ENCODE peak calls at places on chromosome 4, in six cellular contexts. N is activated CD4-positive, alpha-beta T cell treated with anti-CD3 and anti-CD28 coated beads, Interleukin-2, amount 50 U/mL, for 24 hours; L is substantia nigra; H is upper lobe of right lung; B is fibroblast of lung; F is HT1080. Z is an unnamed sample.

GRCh38 chr4:113278324-113278934 is 229.0 kb downstream of the ANK2 start:
- DNase-seq in F (peak), L (peak), N (no peak), H (no peak), B (peak), Z (peak)

GRCh38 chr4:126604273-126604867 is 1028.4 kb upstream of the INTU start:
- DNase-seq in B (peak), H (no peak), L (no peak), N (no peak), F (peak), Z (peak)

GRCh38 chr4:53702334-53703266 is 111.3 kb upstream of the LNX1 start:
- DNase-seq in H (peak), F (peak), L (peak), B (peak), N (no peak), Z (peak)

GRCh38 chr4:82217986-82218715 is 155.6 kb downstream of the HNRNPD start:
- DNase-seq in H (no peak), L (no peak), F (no peak), N (no peak), B (no peak), Z (no peak)

GRCh38 chr4:111434581-111434980 is 710.7 kb upstream of the FAM241A start:
- DNase-seq in B (no peak), F (no peak), N (no peak), H (no peak), L (no peak), Z (no peak)

GRCh38 chr4:6446130-6446482 is 26.3 kb downstream of the PPP2R2C start:
- DNase-seq in L (no peak), B (no peak), N (no peak), F (no peak), H (no peak), Z (no peak)

GRCh38 chr4:44760142-44760898 is 34.0 kb upstream of the GNPDA2 start:
- DNase-seq in F (peak), H (no peak), N (no peak), L (no peak), B (peak), Z (peak)

GRCh38 chr4:168811793-168812651 is 198.0 kb downstream of the CBR4 start:
- DNase-seq in B (peak), F (no peak), L (no peak), H (no peak), N (no peak), Z (peak)

GRCh38 chr4:75071241-75071778 is 138.4 kb downstream of the PARM1 start:
- DNase-seq in F (no peak), H (no peak), L (no peak), B (no peak), N (no peak), Z (no peak)

GRCh38 chr4:168390041-168390440 is 71.5 kb upstream of the DDX60 start:
- DNase-seq in F (no peak), B (no peak), N (no peak), L (no peak), H (no peak), Z (no peak)

GRCh38 chr4:39627413-39627812 is 11.3 kb downstream of the SMIM14 start:
- DNase-seq in F (no peak), L (no peak), B (no peak), N (no peak), H (no peak), Z (no peak)

GRCh38 chr4:54746228-54746627 is 88.5 kb downstream of the KIT start:
- DNase-seq in B (no peak), H (no peak), N (no peak), L (no peak), F (peak), Z (no peak)

GRCh38 chr4:185343726-185344581 is 51.8 kb downstream of the LRP2BP start:
- DNase-seq in F (no peak), N (no peak), L (no peak), H (no peak), B (no peak), Z (peak)

GRCh38 chr4:76539979-76540378 is 105.0 kb downstream of the SHROOM3 start:
- DNase-seq in B (no peak), F (peak), N (no peak), H (no peak), L (no peak), Z (no peak)

GRCh38 chr4:182175788-182176519 is 67.2 kb upstream of the TENM3 start:
- DNase-seq in B (no peak), F (no peak), H (no peak), N (no peak), L (no peak), Z (no peak)

GRCh38 chr4:48812866-48813265 is 18.0 kb upstream of the OCIAD1 start:
- DNase-seq in B (no peak), L (no peak), H (no peak), N (no peak), F (no peak), Z (no peak)

GRCh38 chr4:85929926-85930325 is 429.9 kb downstream of the MAPK10 start:
- DNase-seq in B (no peak), N (no peak), F (no peak), L (no peak), H (peak), Z (peak)

GRCh38 chr4:36027203-36027602 is 217.1 kb downstream of the ARAP2 start:
- DNase-seq in N (no peak), L (no peak), H (no peak), B (no peak), F (no peak), Z (no peak)

GRCh38 chr4:159206427-159206871 is 103.6 kb downstream of the RAPGEF2 start:
- DNase-seq in H (no peak), N (peak), F (no peak), L (no peak), B (no peak), Z (peak)

GRCh38 chr4:184320630-184321029 is 103.0 kb upstream of the ENPP6 start:
- DNase-seq in F (no peak), N (no peak), H (no peak), B (peak), L (no peak), Z (no peak)

GRCh38 chr4:98688416-98689290 is 30.2 kb upstream of the TSPAN5 start:
- DNase-seq in F (peak), L (no peak), H (no peak), B (peak), N (no peak), Z (peak)

GRCh38 chr4:40575846-40576245 is 53.8 kb downstream of the RBM47 start:
- DNase-seq in N (no peak), H (no peak), L (no peak), B (no peak), F (no peak), Z (no peak)

GRCh38 chr4:153970169-153970568 is 181.3 kb upstream of the SFRP2 start:
- DNase-seq in N (no peak), F (no peak), B (no peak), L (no peak), H (no peak), Z (no peak)

GRCh38 chr4:55029321-55029720 is 96.1 kb downstream of the KDR start:
- DNase-seq in L (no peak), N (no peak), B (no peak), H (no peak), F (no peak), Z (no peak)

GRCh38 chr4:128232719-128233118 is 54.9 kb downstream of the PGRMC2 start:
- DNase-seq in L (no peak), H (no peak), N (no peak), F (no peak), B (no peak), Z (no peak)

GRCh38 chr4:10706236-10706635 is 21.7 kb upstream of the CLNK start:
- DNase-seq in F (peak), B (peak), H (no peak), L (no peak), N (no peak), Z (peak)

GRCh38 chr4:112509243-112510190 is 6.5 kb downstream of the NEUROG2 start:
- DNase-seq in N (no peak), B (no peak), H (no peak), L (no peak), F (no peak), Z (no peak)

GRCh38 chr4:3484057-3484973 is 21.2 kb downstream of the DOK7 start:
- DNase-seq in H (no peak), N (no peak), B (no peak), L (no peak), F (no peak), Z (no peak)

Z was measured in dermis microvascular lymphatic vessel endothelial cell.